ENCODE peak calls at places on chromosomes 7 and 10, in six cellular contexts. B is keratinocyte, R is Panc1, A is H9, L is osteoblast, X is upper lobe of right lung. Y is an unnamed sample.
A peak's percentile ranks its signal among the peaks of the same experiment; 100 is the strongest.

GRCh38 chr7:40598915-40599314 is 464.1 kb downstream of the SUGCT start:
- DNase-seq in B (no peak), R (no peak), A (no peak), L (peak; percentile 9), X (no peak), Y (no peak)

GRCh38 chr10:74071151-74071550 is 73.2 kb downstream of the VCL start:
- DNase-seq in B (no peak), R (no peak), A (no peak), L (no peak), X (no peak), Y (no peak)

GRCh38 chr7:7764515-7765138 is 46.2 kb upstream of the RPA3 start:
- DNase-seq in B (no peak), R (no peak), A (no peak), L (no peak), X (no peak), Y (no peak)

GRCh38 chr10:129848571-129849451 is 115.3 kb downstream of the EBF3 start:
- DNase-seq in B (no peak), R (no peak), A (peak; percentile 6), L (peak; percentile 90), X (no peak), Y (no peak)

GRCh38 chr10:64115913-64116643 is 594.9 kb downstream of the REEP3 start:
- DNase-seq in B (no peak), R (no peak), A (peak; percentile 57), L (no peak), X (no peak), Y (no peak)

GRCh38 chr10:511101-511848 is 178.2 kb downstream of the DIP2C start:
- DNase-seq in B (peak; percentile 58), R (peak; percentile 67), A (peak; percentile 96), L (peak; percentile 99), X (peak; percentile 96), Y (peak; percentile 95)

GRCh38 chr10:80829562-80829961 is 291.9 kb downstream of the SH2D4B start:
- DNase-seq in B (no peak), R (no peak), A (no peak), L (no peak), X (no peak), Y (no peak)

GRCh38 chr7:140876519-140877248 is 48.0 kb downstream of the BRAF start:
- DNase-seq in B (no peak), R (no peak), A (no peak), L (peak; percentile 17), X (no peak), Y (no peak)

GRCh38 chr10:86693721-86694369 is 25.5 kb downstream of the LDB3 start:
- DNase-seq in B (no peak), R (no peak), A (peak; percentile 72), L (peak; percentile 92), X (no peak), Y (peak; percentile 52)

GRCh38 chr10:16828114-16828568 is 10.9 kb upstream of the RSU1 start:
- DNase-seq in B (peak; percentile 54), R (peak; percentile 55), A (peak; percentile 78), L (no peak), X (no peak), Y (peak; percentile 77)
- TF ChIP-seq CTCF in B (peak; percentile 44), R (peak; percentile 66), A (peak; percentile 74), L (peak; percentile 58), X (peak; percentile 54), Y (peak; percentile 80)

GRCh38 chr10:119316002-119316358 is 108.6 kb downstream of the GRK5 start:
- DNase-seq in B (no peak), R (no peak), A (no peak), L (peak; percentile 14), X (no peak), Y (no peak)
- H3K27ac ChIP-seq in B (peak overlapping the region; percentile 59), R (peak overlapping the region; percentile 95), A (no peak overlapping the region), L (peak overlapping the region; percentile 97), X (no peak overlapping the region), Y (peak overlapping the region; percentile 92)

DNA sequence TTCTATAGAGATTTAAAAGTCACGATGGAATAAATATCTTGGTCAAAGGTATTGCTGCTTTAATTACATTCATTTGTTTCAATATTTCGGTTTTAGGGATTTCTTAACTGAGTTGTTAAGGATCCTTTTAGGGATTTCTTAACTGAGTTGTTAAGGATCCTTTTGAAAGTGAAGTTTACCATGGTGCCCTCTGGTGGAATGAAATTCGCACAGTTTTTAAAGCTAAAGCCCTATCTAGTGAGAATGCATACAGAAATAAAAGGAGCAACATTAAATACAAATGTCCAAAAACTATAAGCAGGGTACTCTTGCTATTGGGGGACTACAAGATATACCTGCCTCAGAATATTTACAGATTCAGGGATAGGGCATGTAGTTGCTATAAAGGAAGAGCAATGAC is 193.7 kb downstream of the RNLS start:
- DNase-seq in B (no peak), R (no peak), A (no peak), L (peak; percentile 22), X (no peak), Y (peak; percentile 23)
- H3K4me1 ChIP-seq in B (peaks cover 22% of the 10 kb centered on the region), R (peaks cover 11% of the 10 kb centered on the region), A (no peaks in the 10 kb centered on the region), L (peaks cover 24% of the 10 kb centered on the region), X (peaks cover 25% of the 10 kb centered on the region), Y (peaks cover 16% of the 10 kb centered on the region)

GRCh38 chr7:80732635-80733034 is 94.2 kb downstream of the CD36 start:
- DNase-seq in B (no peak), R (no peak), A (no peak), L (no peak), X (no peak), Y (no peak)
- TF ChIP-seq CTCF in B (peak; percentile 21), R (peak; percentile 56), A (peak; percentile 57), L (peak; percentile 23), X (no peak), Y (no peak)

DNA sequence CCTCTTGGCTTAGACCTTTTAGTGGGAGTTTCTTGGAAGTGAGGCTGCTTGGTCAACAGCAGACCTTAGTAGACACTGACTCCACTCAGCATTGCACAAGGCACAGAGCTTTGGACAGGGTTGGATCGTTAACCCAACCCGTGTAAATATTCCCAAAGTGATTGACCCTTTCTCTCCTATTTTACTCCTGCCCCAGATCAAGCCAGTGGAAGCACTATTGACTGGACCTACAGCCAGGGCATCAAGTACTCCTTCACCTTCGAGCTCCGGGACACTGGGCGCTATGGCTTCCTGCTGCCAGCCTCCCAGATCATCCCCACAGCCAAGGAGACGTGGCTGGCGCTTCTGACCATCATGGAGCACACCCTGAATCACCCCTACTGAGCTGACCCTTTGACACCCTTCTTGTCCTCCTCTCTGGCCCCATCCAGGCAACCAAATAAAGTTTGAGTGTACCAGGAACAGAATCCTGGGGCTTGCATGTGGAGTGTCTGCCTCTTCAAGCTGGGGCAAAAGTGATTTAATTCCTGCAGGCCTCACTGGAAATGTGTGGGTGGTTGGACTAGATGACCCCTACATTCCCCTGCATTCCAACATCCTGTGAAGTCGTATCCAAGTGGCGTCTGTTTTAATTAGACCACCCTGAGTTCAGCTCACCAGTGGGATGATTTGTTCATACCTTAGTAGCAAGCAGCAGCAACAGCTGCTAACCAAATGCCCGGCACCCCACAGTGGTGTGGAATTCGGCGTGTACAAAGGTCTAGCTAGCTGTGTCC is 7.5 kb downstream of the CPA1 start:
- DNase-seq in B (no peak), R (no peak), A (no peak), L (peak; percentile 76), X (no peak), Y (no peak)
- H3K27ac ChIP-seq in B (no peak overlapping the region), R (no peak overlapping the region), A (no peak overlapping the region), L (no peak overlapping the region), X (no peak overlapping the region), Y (no peak overlapping the region)

DNA sequence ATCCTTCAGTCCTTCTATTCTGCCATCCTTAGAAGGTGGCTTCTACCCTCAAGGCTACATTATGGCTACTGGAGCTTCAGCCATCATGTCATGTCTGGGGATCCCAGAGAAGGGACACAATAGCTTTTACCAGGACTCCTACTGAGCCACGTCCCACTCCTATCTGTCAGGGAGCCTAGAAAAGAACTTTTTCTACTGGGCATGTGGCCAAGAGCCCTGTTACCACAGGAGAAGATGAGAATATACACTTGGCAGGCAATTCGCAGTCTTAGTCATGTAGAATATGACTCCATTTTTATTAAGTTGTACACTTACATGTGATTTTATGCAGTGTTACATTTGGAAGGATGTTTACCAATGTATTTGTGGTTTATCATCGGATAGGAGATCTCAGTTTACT is 64.6 kb upstream of the KCNMA1 start:
- DNase-seq in B (no peak), R (no peak), A (no peak), L (peak; percentile 87), X (no peak), Y (no peak)
- H3K4me1 ChIP-seq in B (peaks cover 9% of the 10 kb centered on the region), R (no peaks in the 10 kb centered on the region), A (no peaks in the 10 kb centered on the region), L (peaks cover 7% of the 10 kb centered on the region), X (no peaks in the 10 kb centered on the region), Y (no peaks in the 10 kb centered on the region)

GRCh38 chr7:44059219-44060090 is 5.9 kb downstream of the PGAM2 start:
- DNase-seq in B (no peak), R (no peak), A (no peak), L (peak; percentile 69), X (peak; percentile 53), Y (peak; percentile 16)

GRCh38 chr7:44056681-44057080 is 8.7 kb downstream of the PGAM2 start:
- DNase-seq in B (no peak), R (no peak), A (no peak), L (no peak), X (peak; percentile 48), Y (peak; percentile 45)

GRCh38 chr7:44058759-44059218 is 6.6 kb downstream of the PGAM2 start:
- DNase-seq in B (no peak), R (no peak), A (no peak), L (peak; percentile 58), X (no peak), Y (peak; percentile 52)

GRCh38 chr7:44057181-44057848 is 8.1 kb downstream of the PGAM2 start:
- DNase-seq in B (no peak), R (no peak), A (no peak), L (peak; percentile 58), X (peak; percentile 37), Y (no peak)

DNA sequence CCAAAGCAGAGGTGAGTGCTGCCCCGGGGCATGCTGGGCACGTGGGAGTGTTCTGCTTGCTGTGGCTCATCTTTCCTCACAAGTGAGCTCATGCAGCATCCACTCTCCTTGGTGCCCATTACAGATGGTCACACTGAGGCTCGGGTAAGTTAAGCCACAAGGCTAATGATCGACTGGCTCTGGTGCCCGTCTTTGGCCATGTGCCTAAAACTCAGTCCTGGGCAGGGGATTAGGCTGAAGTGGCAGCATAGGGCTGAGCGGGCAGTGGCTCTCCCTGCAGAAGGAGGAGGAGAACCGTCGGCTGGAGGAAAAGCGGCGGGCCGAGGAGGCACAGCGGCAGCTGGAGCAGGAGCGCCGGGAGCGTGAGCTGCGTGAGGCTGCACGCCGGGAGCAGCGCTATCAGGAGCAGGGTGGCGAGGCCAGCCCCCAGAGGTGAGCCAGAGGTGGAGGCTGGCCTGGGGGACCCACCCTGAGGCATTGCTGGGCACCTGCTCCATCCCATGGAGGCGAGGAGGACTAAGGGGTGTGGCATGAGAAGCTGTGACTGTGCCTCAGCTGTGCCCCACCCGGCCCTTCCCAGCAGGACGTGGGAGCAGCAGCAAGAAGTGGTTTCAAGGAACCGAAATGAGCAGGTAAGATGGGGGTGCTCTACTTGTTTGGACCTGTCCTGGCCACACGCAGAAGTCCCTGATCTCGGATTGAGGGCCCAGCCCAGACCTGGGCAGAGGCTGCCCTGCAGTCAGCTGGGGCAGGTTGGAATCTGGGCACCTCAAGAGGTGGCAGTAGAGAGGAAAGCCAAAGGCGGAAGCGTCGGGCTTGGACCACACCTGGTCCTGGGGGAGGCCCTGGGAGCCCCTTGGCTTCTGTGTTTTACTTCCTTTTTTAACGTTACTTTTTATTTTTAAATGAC is 7.3 kb downstream of the PGAM2 start:
- DNase-seq in B (no peak), R (no peak), A (no peak), L (peak; percentile 56), X (peak; percentile 53), Y (peak; percentile 16)
- TF ChIP-seq CTCF in B (no peak), R (no peak), A (no peak), L (no peak), X (no peak), Y (no peak)

Y was measured in tibial artery.